ENCODE peak calls at places on chromosomes 2 and 18, in five cellular contexts. Z is WTC11, X is left cardiac atrium, V is LNCaP clone FGC, B is NCI-H510A treated with DMSO at 0.1 percent for 48 hours. F is an unnamed sample.

GRCh38 chr2:107633580-107634147 is 193.0 kb upstream of the RGPD4 start:
- DNase-seq in B (no peak), Z (no peak), V (no peak), X (no peak), F (peak; percentile 93)

GRCh38 chr2:88179228-88179679 is 9.1 kb downstream of the THNSL2 start:
- DNase-seq in V (no peak), B (no peak), X (no peak), Z (no peak), F (no peak)

GRCh38 chr18:50161806-50162205 is 33.1 kb downstream of the MYO5B start:
- DNase-seq in Z (no peak), X (no peak), B (no peak), V (peak; percentile 7), F (peak; percentile 84)

GRCh38 chr2:153871231-153872221 is at the start of gene GALNT13:
- DNase-seq in B (peak; percentile 59), Z (peak; percentile 90), V (no peak), X (peak; percentile 43), F (peak; percentile 1)

GRCh38 chr2:134391751-134392160 is 137.9 kb downstream of the MGAT5 start:
- DNase-seq in B (peak; percentile 40), X (no peak), V (no peak), Z (no peak), F (peak; percentile 86)

GRCh38 chr2:27033253-27033852 is 588 bp downstream of the TMEM214 start:
- DNase-seq in Z (no peak), V (no peak), B (no peak), X (no peak), F (no peak)

GRCh38 chr2:62180960-62181359 is 15.0 kb upstream of the B3GNT2 start:
- DNase-seq in Z (no peak), X (no peak), V (no peak), B (no peak), F (no peak)

GRCh38 chr18:78939734-78940260 is 39.8 kb upstream of the SALL3 start:
- DNase-seq in V (no peak), Z (no peak), X (no peak), B (no peak), F (no peak)

GRCh38 chr2:105287692-105288091 is 41.8 kb downstream of the TGFBRAP1 start:
- DNase-seq in B (peak; percentile 16), Z (peak; percentile 58), X (no peak), V (peak; percentile 13), F (peak; percentile 50)

GRCh38 chr2:208466133-208466919 is 59.7 kb downstream of the PTH2R start:
- DNase-seq in Z (peak; percentile 46), V (no peak), X (no peak), B (peak; percentile 77), F (peak; percentile 42)

GRCh38 chr2:42288811-42289210 is 72.2 kb downstream of the COX7A2L start:
- DNase-seq in B (no peak), X (no peak), Z (no peak), V (no peak), F (no peak)

GRCh38 chr18:9894454-9895068 is 8.8 kb downstream of the TXNDC2 start:
- DNase-seq in Z (no peak), B (no peak), X (no peak), V (no peak), F (peak; percentile 83)

GRCh38 chr2:112582314-112582746 is 2.1 kb upstream of the CHCHD5 start:
- DNase-seq in B (peak; percentile 73), X (no peak), Z (no peak), V (no peak), F (peak; percentile 66)

GRCh38 chr2:26479971-26480750 is 2.2 kb upstream of the OTOF start:
- DNase-seq in X (no peak), Z (no peak), V (no peak), B (no peak), F (no peak)

GRCh38 chr2:53512071-53512841 is 255.3 kb upstream of the CHAC2 start:
- DNase-seq in B (no peak), Z (no peak), X (no peak), V (no peak), F (peak; percentile 79)

GRCh38 chr2:199668648-199669047 is 182.3 kb downstream of the FTCDNL1 start:
- DNase-seq in X (no peak), Z (no peak), V (no peak), B (no peak), F (no peak)

GRCh38 chr2:121527009-121527682 is 3.5 kb upstream of the RNU4ATAC start:
- DNase-seq in V (peak; percentile 1), Z (no peak), X (no peak), B (no peak), F (peak; percentile 100)